ENCODE peak calls at places on chromosomes 16 and 17, in nine cellular contexts. K is GM12865, B is uterus, Y is prostate gland, R is brain microvascular endothelial cell, V is AG04449, I is gastrocnemius medialis, D is tibial artery, F is mucosa of descending colon. Z is an unnamed sample.

GRCh38 chr17:76074390-76075363 is at the start of gene GALR2:
- DNase-seq in B (no peak), V (no peak), Y (no peak), F (no peak), K (no peak), I (no peak), D (no peak), R (no peak), Z (no peak)

GRCh38 chr16:64138621-64139020 is 983.2 kb downstream of the CDH11 start:
- DNase-seq in K (no peak), B (no peak), I (no peak), F (no peak), D (no peak), R (no peak), V (no peak), Y (no peak), Z (no peak)

GRCh38 chr17:21297026-21297520 is 12.6 kb downstream of the MAP2K3 start:
- DNase-seq in Y (no peak), R (no peak), V (no peak), D (no peak), F (no peak), K (no peak), B (no peak), I (no peak), Z (peak)

GRCh38 chr17:40399185-40399584 is 18.5 kb downstream of the TOP2A start:
- DNase-seq in I (no peak), Y (no peak), K (peak), D (no peak), V (peak), B (no peak), F (no peak), R (peak), Z (peak)

GRCh38 chr16:17224859-17225258 is 245.9 kb downstream of the XYLT1 start:
- DNase-seq in R (no peak), B (peak), F (no peak), K (peak), D (peak), V (peak), I (peak), Y (peak), Z (peak)

GRCh38 chr16:89637379-89637778 is 20.1 kb downstream of the CHMP1A start:
- DNase-seq in Y (no peak), I (no peak), F (no peak), B (no peak), D (no peak), R (no peak), K (no peak), V (no peak), Z (no peak)

GRCh38 chr17:50495918-50496317 is 12.3 kb upstream of the MYCBPAP start:
- DNase-seq in K (no peak), F (peak), D (no peak), I (no peak), V (no peak), R (peak), B (no peak), Y (no peak), Z (peak)

GRCh38 chr16:88900653-88901052 is 34.2 kb upstream of the PABPN1L start:
- DNase-seq in K (no peak), D (no peak), F (no peak), R (no peak), I (no peak), B (no peak), V (no peak), Y (no peak), Z (no peak)

GRCh38 chr16:48064971-48065370 is 90.8 kb downstream of the ABCC12 start:
- DNase-seq in F (no peak), B (no peak), R (no peak), K (no peak), D (no peak), V (no peak), Y (no peak), I (no peak), Z (peak)

GRCh38 chr16:89993971-89994370 is 25.3 kb downstream of the DBNDD1 start:
- DNase-seq in B (no peak), F (no peak), R (no peak), D (no peak), Y (no peak), K (no peak), I (no peak), V (no peak), Z (no peak)

GRCh38 chr17:71900830-71901229 is 220.0 kb upstream of the SOX9 start:
- DNase-seq in D (no peak), R (peak), F (no peak), V (no peak), K (no peak), Y (no peak), B (no peak), I (no peak), Z (no peak)

GRCh38 chr17:51802544-51802943 is 356.0 kb downstream of the CA10 start:
- DNase-seq in Y (no peak), K (no peak), D (no peak), F (no peak), I (no peak), B (no peak), V (no peak), R (no peak), Z (no peak)

DNA sequence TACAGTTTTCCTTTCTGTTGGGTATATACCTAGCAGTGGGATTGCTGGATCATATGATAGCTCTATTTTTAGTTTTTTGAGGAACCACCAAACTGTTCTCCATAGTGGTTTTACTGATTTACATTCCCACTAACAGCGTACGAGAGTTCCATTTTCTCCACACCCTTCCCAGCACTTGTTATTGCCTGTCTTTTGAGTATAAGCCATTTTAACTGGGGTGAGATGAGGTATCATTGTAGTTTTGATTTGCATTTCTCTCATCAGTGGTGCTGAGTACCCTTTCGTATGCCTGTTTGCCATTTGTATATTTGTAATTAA is 893 bp upstream of the EVI2B start:
- DNase-seq in R (no peak), V (no peak), F (no peak), Y (no peak), K (no peak), D (no peak), I (no peak), B (no peak), Z (no peak)
- H3K4me3 ChIP-seq in R (no peak), V (no peak), F (no peak), Y (no peak), K (no peak), D (no peak), I (no peak), B (no peak), Z (no peak)

GRCh38 chr17:32875230-32875903 is 1.6 kb downstream of the MYO1D start:
- DNase-seq in B (no peak), D (no peak), F (no peak), K (no peak), Y (no peak), I (no peak), V (no peak), R (no peak), Z (no peak)

GRCh38 chr17:32875904-32876413 is 965 bp downstream of the MYO1D start:
- DNase-seq in B (no peak), R (peak), V (no peak), Y (no peak), I (no peak), D (no peak), F (no peak), K (no peak), Z (no peak)

GRCh38 chr17:32877164-32877764 is 340 bp upstream of the MYO1D start:
- DNase-seq in R (peak), F (peak), B (peak), I (peak), D (peak), Y (peak), V (no peak), K (peak), Z (peak)

GRCh38 chr17:32878211-32878610 is 1.3 kb upstream of the MYO1D start:
- DNase-seq in R (no peak), D (peak), I (no peak), Y (peak), F (peak), V (peak), B (peak), K (no peak), Z (peak)

GRCh38 chr17:32876414-32877163 is at the start of gene MYO1D:
- DNase-seq in I (no peak), Y (peak), F (peak), R (no peak), V (no peak), D (peak), B (peak), K (peak), Z (no peak)
- TF ChIP-seq CTCF in I (peak), Y (peak), F (peak), R (peak), V (peak), D (peak), B (peak), K (peak), Z (peak)

GRCh38 chr17:74326506-74326905 is 480 bp downstream of the KIF19 start:
- DNase-seq in Y (no peak), I (no peak), B (no peak), K (no peak), R (no peak), F (no peak), V (no peak), D (no peak), Z (no peak)

GRCh38 chr17:74324521-74324920 is 1.5 kb upstream of the KIF19 start:
- DNase-seq in R (no peak), Y (no peak), D (no peak), F (no peak), B (no peak), V (no peak), K (no peak), I (no peak), Z (no peak)

GRCh38 chr17:74325376-74325742 is 667 bp upstream of the KIF19 start:
- DNase-seq in B (no peak), V (no peak), Y (no peak), F (no peak), R (no peak), K (no peak), D (no peak), I (no peak), Z (no peak)

GRCh38 chr17:74328487-74328886 is 2.5 kb downstream of the KIF19 start:
- DNase-seq in D (no peak), I (no peak), Y (no peak), K (no peak), V (no peak), F (no peak), B (no peak), R (no peak), Z (no peak)

GRCh38 chr17:74325743-74326379 is at the start of gene KIF19:
- DNase-seq in Y (no peak), F (no peak), K (peak), D (no peak), R (no peak), I (peak), V (no peak), B (no peak), Z (no peak)
- H3K4me3 ChIP-seq in Y (peak), F (no peak), K (peak), D (peak), R (no peak), I (peak), V (no peak), B (no peak), Z (no peak)

DNA sequence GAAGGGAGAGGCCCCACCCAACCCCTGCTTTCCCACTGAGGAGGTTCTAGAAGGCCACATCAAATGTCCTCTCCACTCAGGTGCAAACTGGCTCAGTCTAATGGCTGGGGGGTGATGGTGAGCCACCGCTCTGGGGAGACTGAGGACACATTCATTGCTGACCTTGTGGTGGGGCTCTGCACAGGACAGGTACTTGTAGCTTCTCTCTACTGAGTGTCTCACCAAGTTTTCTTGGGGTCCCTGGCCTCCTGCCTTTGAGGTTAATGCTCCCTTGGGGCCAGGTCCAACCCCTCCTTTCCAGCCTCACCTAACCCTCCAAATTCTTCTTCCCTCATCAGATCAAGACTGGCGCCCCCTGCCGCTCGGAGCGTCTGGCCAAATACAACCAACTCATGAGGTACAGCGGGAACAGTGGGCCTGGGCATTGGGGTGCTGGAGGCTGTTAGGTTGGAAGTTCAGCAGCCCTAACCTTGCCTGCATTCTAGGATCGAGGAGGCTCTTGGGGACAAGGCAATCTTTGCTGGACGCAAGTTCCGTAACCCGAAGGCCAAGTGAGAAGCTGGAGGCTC is 5.7 kb downstream of the ENO3 start:
- DNase-seq in I (no peak), D (no peak), Y (no peak), V (no peak), B (no peak), K (peak), F (no peak), R (no peak), Z (no peak)
- TF ChIP-seq CTCF in I (no peak), D (no peak), Y (no peak), V (no peak), B (no peak), K (peak), F (no peak), R (peak), Z (no peak)

DNA sequence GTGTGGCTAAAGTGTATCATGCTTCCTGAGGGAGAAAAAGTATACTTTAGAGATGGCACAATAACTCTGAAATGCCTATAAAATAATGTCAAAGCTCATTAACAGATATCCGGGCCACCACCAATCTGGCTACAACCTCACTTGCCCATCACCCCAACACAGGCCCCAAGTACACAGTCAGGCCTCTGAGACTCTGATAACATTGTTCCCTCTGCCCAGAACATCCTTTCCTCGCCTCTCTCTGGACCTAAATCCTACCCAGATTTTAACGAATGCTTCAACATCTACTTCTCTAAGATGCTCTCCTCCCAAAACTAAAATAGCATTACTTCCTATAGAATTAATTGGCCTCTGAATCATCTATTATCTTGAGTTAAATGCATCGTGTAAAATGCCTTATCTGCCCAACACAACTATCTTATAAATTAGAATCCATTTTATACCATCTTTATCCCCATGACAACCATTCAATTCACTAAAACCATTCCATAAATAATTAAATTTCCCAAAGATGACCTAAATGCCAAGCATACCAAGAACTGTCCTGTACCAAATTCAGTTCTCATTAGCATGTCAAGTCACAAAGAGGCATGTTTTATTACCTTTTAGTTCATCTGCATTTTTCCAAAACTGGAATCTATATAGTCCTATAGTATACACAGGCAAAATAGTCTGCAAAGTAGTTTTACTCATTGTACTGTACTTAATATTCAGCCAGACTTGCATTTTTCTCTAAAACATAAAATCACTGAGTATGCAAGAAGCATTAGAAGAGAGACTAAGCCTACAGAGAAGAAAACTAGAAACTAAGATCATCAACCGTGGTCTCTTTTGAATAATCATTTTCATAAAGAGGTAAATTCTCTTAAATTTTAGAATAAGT is 15.6 kb downstream of the HELZ start:
- DNase-seq in I (no peak), D (no peak), Y (no peak), B (no peak), V (no peak), R (no peak), K (no peak), F (no peak), Z (no peak)
- H3K4me3 ChIP-seq in I (no peak), D (no peak), Y (no peak), B (no peak), V (no peak), R (no peak), K (no peak), F (no peak), Z (no peak)

GRCh38 chr17:77741109-77741508 is 217.4 kb upstream of the TNRC6C start:
- DNase-seq in F (no peak), Y (no peak), D (peak), I (no peak), V (no peak), R (no peak), B (no peak), K (peak), Z (no peak)
- TF ChIP-seq CTCF in F (no peak), Y (no peak), D (no peak), I (peak), V (peak), R (peak), B (no peak), K (peak), Z (peak)

GRCh38 chr17:17708301-17708700 is 27.0 kb downstream of the RAI1 start:
- DNase-seq in K (no peak), I (no peak), F (no peak), D (no peak), Y (no peak), B (no peak), V (no peak), R (no peak), Z (no peak)
- H3K4me3 ChIP-seq in K (no peak), I (no peak), F (no peak), D (no peak), Y (no peak), B (no peak), V (no peak), R (no peak), Z (no peak)